ENCODE peak calls at places on chromosome 22, in four cellular contexts. D, F, L and Q are unnamed samples.

GRCh38 chr22:27238935-27239510 is 562.5 kb downstream of the MN1 start:
- DNase-seq in D (no peak), L (no peak), F (peak), Q (no peak)

GRCh38 chr22:49582171-49582570 is 245.5 kb downstream of the BRD1 start:
- DNase-seq in F (peak), L (no peak), D (no peak), Q (no peak)

GRCh38 chr22:37269930-37270678 is 12.2 kb upstream of the CYTH4 start:
- DNase-seq in L (no peak), F (no peak), D (no peak), Q (no peak)

GRCh38 chr22:19843107-19843856 is 11.4 kb downstream of the GNB1L start:
- DNase-seq in D (no peak), F (no peak), L (no peak), Q (no peak)

GRCh38 chr22:49738566-49738965 is 89.1 kb downstream of the BRD1 start:
- DNase-seq in F (no peak), L (no peak), D (no peak), Q (no peak)

GRCh38 chr22:39530692-39531331 is 1.7 kb downstream of the RPS19BP1 start:
- DNase-seq in L (no peak), D (no peak), F (peak), Q (no peak)

GRCh38 chr22:41831383-41831782 is 1.5 kb upstream of the SREBF2 start:
- DNase-seq in D (no peak), F (no peak), L (no peak), Q (no peak)

GRCh38 chr22:22787151-22787550 is 100.5 kb upstream of the IGLL5 start:
- DNase-seq in D (no peak), F (no peak), L (no peak), Q (no peak)

GRCh38 chr22:37742374-37743092 is 45.7 kb downstream of the TRIOBP start:
- DNase-seq in F (no peak), D (no peak), L (no peak), Q (no peak)

GRCh38 chr22:20267441-20268288 is 453 bp downstream of the RTN4R start:
- DNase-seq in F (peak), L (no peak), D (no peak), Q (no peak)

GRCh38 chr22:17952273-17952801 is 72.0 kb downstream of the MICAL3 start:
- DNase-seq in F (no peak), L (no peak), D (no peak), Q (no peak)

GRCh38 chr22:29310863-29311339 is 4.5 kb downstream of the GAS2L1 start:
- DNase-seq in F (peak), D (peak), L (peak), Q (no peak)
- TF ChIP-seq TAF1 in F (no peak), D (no peak), L (no peak), Q (no peak)

GRCh38 chr22:35541254-35541748 is 670 bp downstream of the RASD2 start:
- DNase-seq in F (peak), D (no peak), L (no peak), Q (no peak)

GRCh38 chr22:35542157-35542971 is 1.7 kb downstream of the RASD2 start:
- DNase-seq in L (no peak), D (no peak), F (no peak), Q (no peak)

GRCh38 chr22:35539487-35539886 is 1.1 kb upstream of the RASD2 start:
- DNase-seq in L (no peak), D (no peak), F (no peak), Q (no peak)

GRCh38 chr22:35539910-35540599 is 576 bp upstream of the RASD2 start:
- DNase-seq in D (peak), L (peak), F (peak), Q (no peak)

GRCh38 chr22:35540600-35541253 is at the start of gene RASD2:
- DNase-seq in L (no peak), F (no peak), D (peak), Q (no peak)
- TF ChIP-seq TAF1 in L (no peak), F (no peak), D (no peak), Q (no peak)

DNA sequence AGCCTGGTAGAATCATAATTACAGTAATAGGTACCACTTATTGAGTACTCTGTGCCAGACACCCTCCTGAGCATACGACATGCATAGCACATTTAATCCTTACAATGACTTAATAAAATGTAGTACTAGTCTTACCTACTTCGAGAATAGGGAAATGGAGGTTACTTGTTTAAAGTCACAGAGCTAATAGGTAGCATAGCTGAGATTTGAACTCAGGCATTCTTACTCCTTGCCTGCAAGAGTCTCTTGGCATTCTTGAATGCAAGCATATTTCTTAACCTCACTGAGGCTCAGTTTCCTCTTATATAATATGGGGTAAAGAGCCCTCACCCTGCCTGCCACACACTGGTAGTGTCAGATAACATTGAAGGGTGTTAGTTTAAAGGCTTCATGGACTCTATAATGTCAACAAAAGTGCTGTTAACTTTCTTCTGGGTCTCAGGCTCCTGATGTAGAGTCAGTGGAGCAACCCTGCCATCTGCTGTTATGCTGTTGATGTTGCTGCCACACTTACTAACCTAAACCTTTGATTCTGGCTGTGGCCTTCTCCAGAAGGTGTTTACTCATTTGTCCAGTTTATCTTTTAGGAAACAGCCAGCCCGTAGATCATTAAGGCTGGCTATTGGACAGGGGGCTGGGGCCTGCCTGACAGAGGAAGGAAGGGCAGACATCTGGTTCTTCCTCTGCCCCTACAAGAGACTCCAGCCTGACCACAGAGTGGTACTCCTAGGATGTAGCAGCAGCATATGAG is 18.9 kb downstream of the LIMK2 start:
- DNase-seq in L (no peak), F (peak), D (no peak), Q (no peak)
- TF ChIP-seq TAF1 in L (no peak), F (no peak), D (no peak), Q (no peak)

GRCh38 chr22:32623943-32624342 is 149.3 kb downstream of the FBXO7 start:
- DNase-seq in D (no peak), L (no peak), F (no peak), Q (no peak)

GRCh38 chr22:32622762-32623147 is 148.1 kb downstream of the FBXO7 start:
- DNase-seq in F (no peak), L (no peak), D (no peak), Q (no peak)

GRCh38 chr22:32620992-32621391 is 146.4 kb downstream of the FBXO7 start:
- DNase-seq in F (no peak), D (no peak), L (no peak), Q (no peak)

GRCh38 chr22:32621656-32622003 is 147.0 kb downstream of the FBXO7 start:
- DNase-seq in L (no peak), F (no peak), D (no peak), Q (no peak)

GRCh38 chr22:32622004-32622761 is 147.6 kb downstream of the FBXO7 start:
- DNase-seq in F (no peak), D (no peak), L (no peak), Q (no peak)
- TF ChIP-seq TAF1 in F (no peak), D (no peak), L (no peak), Q (no peak)

GRCh38 chr22:44261164-44261860 is 51.4 kb downstream of the SHISAL1 start:
- DNase-seq in F (no peak), D (no peak), L (no peak), Q (no peak)

GRCh38 chr22:44260216-44261035 is 52.3 kb downstream of the SHISAL1 start:
- DNase-seq in F (no peak), L (no peak), D (no peak), Q (no peak)

GRCh38 chr22:44263547-44263946 is 49.2 kb downstream of the SHISAL1 start:
- DNase-seq in L (no peak), F (no peak), D (no peak), Q (no peak)

GRCh38 chr22:44259366-44260215 is 53.2 kb downstream of the SHISAL1 start:
- DNase-seq in L (no peak), D (no peak), F (no peak), Q (no peak)

DNA sequence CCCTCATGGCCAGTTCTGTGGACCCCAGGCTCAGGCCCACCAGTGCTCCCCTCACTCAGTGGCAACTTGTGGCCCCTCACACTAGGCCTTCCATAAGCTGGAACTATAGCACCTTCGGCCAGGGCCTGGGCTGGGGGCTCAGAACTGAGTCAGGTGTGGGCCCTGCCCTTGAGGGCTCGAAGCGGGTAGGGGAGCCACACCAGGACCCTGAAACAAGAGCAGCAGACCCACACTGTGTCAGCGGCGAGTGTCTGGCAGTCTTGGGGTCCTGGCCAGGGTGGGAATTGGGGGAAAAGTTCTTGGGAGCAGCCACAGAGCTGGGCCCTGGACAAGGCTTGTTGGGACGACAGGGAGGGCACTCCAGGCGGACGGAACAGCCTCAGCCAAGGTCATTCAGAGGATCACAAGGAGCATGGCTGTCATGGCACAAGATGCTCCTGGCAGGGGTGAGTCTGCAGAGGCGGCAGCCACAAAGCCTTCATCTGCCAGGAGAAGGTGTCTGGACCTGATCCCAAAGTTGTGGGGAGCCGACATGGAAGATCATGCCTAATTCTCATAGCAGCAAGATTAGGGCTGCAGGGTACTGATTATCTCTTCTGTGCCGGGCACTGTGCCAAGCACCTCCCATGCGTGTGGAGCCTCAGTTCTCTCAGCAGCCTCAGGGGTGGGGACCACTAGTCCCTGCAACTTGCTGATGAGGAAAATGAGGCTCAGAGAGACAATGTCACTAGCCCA is 50.7 kb downstream of the SHISAL1 start:
- DNase-seq in F (peak), D (no peak), L (no peak), Q (no peak)
- TF ChIP-seq TAF1 in F (no peak), D (no peak), L (no peak), Q (no peak)

GRCh38 chr22:35530700-35531099 is 9.9 kb upstream of the RASD2 start:
- DNase-seq in F (no peak), D (no peak), L (no peak), Q (no peak)
- TF ChIP-seq TAF1 in F (no peak), D (no peak), L (no peak), Q (no peak)